ENCODE peak calls at places on chromosome 22, in eight cellular contexts. W, G, E, J, S, I, M and Z are unnamed samples.

GRCh38 chr22:17612057-17612456 is 16.5 kb downstream of the ATP6V1E1 start:
- DNase-seq in W (no peak), G (no peak), E (no peak), J (no peak), S (no peak), I (no peak), M (no peak), Z (no peak)

GRCh38 chr22:44701824-44702478 is at the start of gene PRR5:
- DNase-seq in W (peak), G (peak), E (peak), J (peak), S (peak), I (peak), M (peak), Z (peak)

GRCh38 chr22:48835857-48836672 is 991.6 kb downstream of the BRD1 start:
- DNase-seq in W (no peak), G (no peak), E (no peak), J (no peak), S (no peak), I (no peak), M (no peak), Z (no peak)

GRCh38 chr22:36294801-36295200 is 41.9 kb downstream of the APOL1 start:
- DNase-seq in W (no peak), G (no peak), E (no peak), J (no peak), S (no peak), I (no peak), M (no peak), Z (no peak)

GRCh38 chr22:47786650-47787290 is 1024.3 kb downstream of the TBC1D22A start:
- DNase-seq in W (no peak), G (no peak), E (no peak), J (no peak), S (no peak), I (no peak), M (no peak), Z (no peak)

GRCh38 chr22:46446799-46447198 is 90.6 kb downstream of the CELSR1 start:
- DNase-seq in W (no peak), G (no peak), E (no peak), J (no peak), S (no peak), I (no peak), M (no peak), Z (no peak)

GRCh38 chr22:27514612-27515011 is 286.9 kb downstream of the MN1 start:
- DNase-seq in W (no peak), G (no peak), E (no peak), J (no peak), S (no peak), I (no peak), M (no peak), Z (no peak)

GRCh38 chr22:36107436-36107835 is 53.1 kb downstream of the APOL3 start:
- DNase-seq in W (no peak), G (no peak), E (no peak), J (no peak), S (no peak), I (no peak), M (no peak), Z (no peak)

GRCh38 chr22:48739348-48740085 is 1088.2 kb downstream of the BRD1 start:
- DNase-seq in W (no peak), G (no peak), E (no peak), J (no peak), S (no peak), I (no peak), M (no peak), Z (no peak)

GRCh38 chr22:44743804-44744211 is 8.6 kb upstream of the ARHGAP8 start:
- DNase-seq in W (no peak), G (peak), E (no peak), J (no peak), S (no peak), I (no peak), M (peak), Z (no peak)

GRCh38 chr22:37638351-37639069 is 959 bp upstream of the SH3BP1 start:
- DNase-seq in W (no peak), G (no peak), E (no peak), J (no peak), S (no peak), I (no peak), M (no peak), Z (no peak)

GRCh38 chr22:50251472-50252054 is 498 bp upstream of the HDAC10 start:
- DNase-seq in W (no peak), G (no peak), E (no peak), J (no peak), S (no peak), I (no peak), M (no peak), Z (no peak)

GRCh38 chr22:50310209-50310722 is 2.8 kb upstream of the PLXNB2 start:
- DNase-seq in W (no peak), G (no peak), E (no peak), J (no peak), S (no peak), I (no peak), M (no peak), Z (no peak)

GRCh38 chr22:46336119-46337078 is 885 bp downstream of the TRMU start:
- DNase-seq in W (no peak), G (no peak), E (no peak), J (peak), S (no peak), I (no peak), M (peak), Z (no peak)

GRCh38 chr22:31253949-31254348 is 38.3 kb downstream of the PIK3IP1 start:
- DNase-seq in W (no peak), G (no peak), E (no peak), J (no peak), S (no peak), I (no peak), M (no peak), Z (no peak)

GRCh38 chr22:23180301-23180892 is at the start of gene BCR:
- DNase-seq in W (peak), G (no peak), E (no peak), J (peak), S (peak), I (peak), M (peak), Z (peak)

GRCh38 chr22:39095971-39096370 is 1.1 kb upstream of the APOBEC3H start:
- DNase-seq in W (no peak), G (no peak), E (no peak), J (no peak), S (no peak), I (no peak), M (no peak), Z (no peak)

GRCh38 chr22:25105817-25106650 is 93.6 kb upstream of the CRYBB3 start:
- DNase-seq in W (no peak), G (no peak), E (no peak), J (no peak), S (no peak), I (no peak), M (no peak), Z (no peak)

GRCh38 chr22:38012604-38013072 is 28.3 kb upstream of the SOX10 start:
- DNase-seq in W (no peak), G (no peak), E (no peak), J (no peak), S (no peak), I (no peak), M (peak), Z (no peak)

GRCh38 chr22:44088976-44089570 is 65.0 kb downstream of the PARVB start:
- DNase-seq in W (no peak), G (no peak), E (no peak), J (no peak), S (no peak), I (no peak), M (peak), Z (no peak)

GRCh38 chr22:38467904-38468760 is at the start of gene KDELR3:
- DNase-seq in W (no peak), G (peak), E (peak), J (no peak), S (no peak), I (no peak), M (peak), Z (no peak)

GRCh38 chr22:19750666-19751490 is 9.7 kb upstream of the TBX1 start:
- DNase-seq in W (no peak), G (peak), E (peak), J (no peak), S (no peak), I (no peak), M (peak), Z (no peak)

GRCh38 chr22:37276771-37277170 is 5.5 kb upstream of the CYTH4 start:
- DNase-seq in W (no peak), G (no peak), E (no peak), J (no peak), S (no peak), I (no peak), M (peak), Z (no peak)

GRCh38 chr22:29205260-29205597 is 467 bp upstream of the EMID1 start:
- DNase-seq in W (no peak), G (no peak), E (no peak), J (no peak), S (no peak), I (no peak), M (no peak), Z (no peak)

GRCh38 chr22:42317691-42318547 is 47.5 kb upstream of the TCF20 start:
- DNase-seq in W (no peak), G (no peak), E (no peak), J (no peak), S (no peak), I (peak), M (no peak), Z (no peak)

GRCh38 chr22:32499666-32500065 is 25.1 kb downstream of the FBXO7 start:
- DNase-seq in W (no peak), G (no peak), E (no peak), J (no peak), S (no peak), I (no peak), M (no peak), Z (no peak)

GRCh38 chr22:36922097-36922608 is 8.7 kb downstream of the CSF2RB start:
- DNase-seq in W (no peak), G (no peak), E (no peak), J (no peak), S (no peak), I (no peak), M (peak), Z (no peak)

GRCh38 chr22:48947636-48948035 is 880.0 kb downstream of the BRD1 start:
- DNase-seq in W (no peak), G (no peak), E (no peak), J (no peak), S (no peak), I (no peak), M (no peak), Z (no peak)

GRCh38 chr22:19179472-19180048 is 1.0 kb upstream of the SLC25A1 start:
- DNase-seq in W (no peak), G (peak), E (peak), J (peak), S (no peak), I (peak), M (peak), Z (peak)

GRCh38 chr22:47663615-47664605 is 901.5 kb downstream of the TBC1D22A start:
- DNase-seq in W (no peak), G (no peak), E (no peak), J (no peak), S (no peak), I (no peak), M (no peak), Z (no peak)

GRCh38 chr22:37661160-37661924 is 2.8 kb downstream of the PDXP start:
- DNase-seq in W (no peak), G (peak), E (peak), J (no peak), S (no peak), I (peak), M (peak), Z (no peak)

GRCh38 chr22:49995059-49995412 is 17.5 kb downstream of the IL17REL start:
- DNase-seq in W (no peak), G (no peak), E (no peak), J (no peak), S (no peak), I (no peak), M (no peak), Z (no peak)

GRCh38 chr22:18031670-18032454 is 7.5 kb upstream of the MICAL3 start:
- DNase-seq in W (no peak), G (peak), E (peak), J (no peak), S (no peak), I (no peak), M (peak), Z (no peak)

GRCh38 chr22:50530280-50530856 is 556 bp upstream of the TYMP start:
- DNase-seq in W (no peak), G (no peak), E (no peak), J (no peak), S (no peak), I (peak), M (peak), Z (peak)

GRCh38 chr22:48167238-48167637 is 1404.8 kb downstream of the TBC1D22A start:
- DNase-seq in W (no peak), G (no peak), E (no peak), J (no peak), S (no peak), I (no peak), M (no peak), Z (no peak)